ENCODE peak calls at places on chromosome 2, in eight cellular contexts. Z, M, C, F, I, W, E and R are unnamed samples.

GRCh38 chr2:237264480-237265219 is 149.3 kb downstream of the COL6A3 start:
- DNase-seq in Z (no peak), M (no peak), C (no peak), F (no peak), I (no peak), W (no peak), E (peak; percentile 88), R (peak; percentile 37)

GRCh38 chr2:105100064-105100840 is 62.4 kb downstream of the MRPS9 start:
- DNase-seq in Z (no peak), M (no peak), C (no peak), F (no peak), I (no peak), W (no peak), E (no peak), R (no peak)

GRCh38 chr2:31378389-31378788 is 36.2 kb downstream of the XDH start:
- DNase-seq in Z (no peak), M (no peak), C (no peak), F (no peak), I (no peak), W (no peak), E (no peak), R (no peak)

GRCh38 chr2:172233947-172234715 is 131.4 kb upstream of the DLX2 start:
- DNase-seq in Z (no peak), M (no peak), C (no peak), F (no peak), I (no peak), W (no peak), E (no peak), R (no peak)

GRCh38 chr2:15547100-15547499 is 14.0 kb downstream of the NBAS start:
- DNase-seq in Z (no peak), M (no peak), C (peak; percentile 92), F (no peak), I (no peak), W (no peak), E (no peak), R (no peak)

GRCh38 chr2:238684362-238685326 is 163.2 kb upstream of the TWIST2 start:
- DNase-seq in Z (no peak), M (peak; percentile 97), C (no peak), F (no peak), I (no peak), W (peak; percentile 73), E (peak; percentile 99), R (peak; percentile 63)

GRCh38 chr2:207067476-207067875 is 98.3 kb downstream of the KLF7 start:
- DNase-seq in Z (no peak), M (no peak), C (no peak), F (no peak), I (no peak), W (no peak), E (no peak), R (no peak)

GRCh38 chr2:105803337-105803736 is 58.6 kb downstream of the NCK2 start:
- DNase-seq in Z (no peak), M (no peak), C (no peak), F (no peak), I (no peak), W (no peak), E (no peak), R (no peak)

GRCh38 chr2:48756289-48756688 is 765 bp upstream of the LHCGR start:
- DNase-seq in Z (no peak), M (no peak), C (no peak), F (no peak), I (no peak), W (no peak), E (no peak), R (no peak)

GRCh38 chr2:197311521-197312033 is 997 bp upstream of the ANKRD44 start:
- DNase-seq in Z (no peak), M (no peak), C (no peak), F (no peak), I (no peak), W (no peak), E (peak; percentile 24), R (no peak)

GRCh38 chr2:62991605-62992004 is 59.0 kb upstream of the OTX1 start:
- DNase-seq in Z (no peak), M (no peak), C (no peak), F (no peak), I (no peak), W (no peak), E (no peak), R (no peak)

GRCh38 chr2:46335966-46336436 is 38.8 kb downstream of the EPAS1 start:
- DNase-seq in Z (no peak), M (no peak), C (no peak), F (no peak), I (no peak), W (peak; percentile 49), E (no peak), R (no peak)

GRCh38 chr2:166643980-166644379 is 149.9 kb upstream of the SCN7A start:
- DNase-seq in Z (no peak), M (no peak), C (no peak), F (no peak), I (no peak), W (no peak), E (no peak), R (no peak)

GRCh38 chr2:10303634-10304378 is 1.1 kb downstream of the HPCAL1 start:
- DNase-seq in Z (no peak), M (peak; percentile 75), C (no peak), F (peak; percentile 29), I (peak; percentile 79), W (peak; percentile 54), E (peak; percentile 49), R (peak; percentile 70)

GRCh38 chr2:195902857-195903256 is 165.8 kb downstream of the DNAH7 start:
- DNase-seq in Z (no peak), M (no peak), C (no peak), F (no peak), I (no peak), W (no peak), E (no peak), R (no peak)

GRCh38 chr2:196365132-196365531 is 193.8 kb upstream of the STK17B start:
- DNase-seq in Z (no peak), M (no peak), C (no peak), F (no peak), I (no peak), W (no peak), E (no peak), R (no peak)

GRCh38 chr2:173955867-173956266 is 9.3 kb downstream of the SP3 start:
- DNase-seq in Z (no peak), M (no peak), C (no peak), F (no peak), I (no peak), W (no peak), E (no peak), R (no peak)

GRCh38 chr2:236119003-236119402 is 49.2 kb downstream of the GBX2 start:
- DNase-seq in Z (no peak), M (no peak), C (no peak), F (no peak), I (no peak), W (no peak), E (no peak), R (no peak)

GRCh38 chr2:236158969-236159777 is 9.0 kb downstream of the GBX2 start:
- DNase-seq in Z (no peak), M (no peak), C (no peak), F (no peak), I (no peak), W (no peak), E (no peak), R (no peak)

GRCh38 chr2:43039376-43040080 is 186.9 kb downstream of the ZFP36L2 start:
- DNase-seq in Z (no peak), M (no peak), C (no peak), F (peak; percentile 25), I (no peak), W (peak; percentile 18), E (no peak), R (no peak)

GRCh38 chr2:178008636-178009289 is 63.8 kb downstream of the PDE11A start:
- DNase-seq in Z (no peak), M (peak; percentile 26), C (peak; percentile 98), F (no peak), I (peak; percentile 57), W (no peak), E (peak; percentile 15), R (peak; percentile 82)

GRCh38 chr2:240956161-240956934 is 42.1 kb upstream of the SNED1 start:
- DNase-seq in Z (no peak), M (peak; percentile 14), C (peak; percentile 13), F (no peak), I (peak; percentile 54), W (no peak), E (peak; percentile 23), R (no peak)

GRCh38 chr2:204705243-204705971 is 160.1 kb downstream of the PARD3B start:
- DNase-seq in Z (no peak), M (no peak), C (no peak), F (no peak), I (no peak), W (no peak), E (peak; percentile 51), R (no peak)

GRCh38 chr2:43345391-43345813 is 119.0 kb upstream of the ZFP36L2 start:
- DNase-seq in Z (no peak), M (peak; percentile 33), C (no peak), F (no peak), I (no peak), W (no peak), E (no peak), R (peak; percentile 94)

GRCh38 chr2:217652761-217653160 is 350.0 kb downstream of the TNS1 start:
- DNase-seq in Z (no peak), M (peak; percentile 79), C (no peak), F (no peak), I (no peak), W (no peak), E (no peak), R (peak; percentile 40)

GRCh38 chr2:155309483-155309882 is 611.0 kb downstream of the KCNJ3 start:
- DNase-seq in Z (no peak), M (no peak), C (no peak), F (no peak), I (no peak), W (no peak), E (no peak), R (no peak)

GRCh38 chr2:220528180-220528579 is 900.8 kb downstream of the SLC4A3 start:
- DNase-seq in Z (no peak), M (peak; percentile 46), C (no peak), F (no peak), I (no peak), W (no peak), E (peak; percentile 65), R (peak; percentile 50)

GRCh38 chr2:152171733-152172132 is 3.8 kb downstream of the STAM2 start:
- DNase-seq in Z (no peak), M (no peak), C (no peak), F (no peak), I (no peak), W (no peak), E (peak; percentile 25), R (no peak)

GRCh38 chr2:215713393-215713792 is 277.5 kb upstream of the FN1 start:
- DNase-seq in Z (no peak), M (peak; percentile 91), C (no peak), F (no peak), I (no peak), W (no peak), E (peak; percentile 96), R (peak; percentile 76)

GRCh38 chr2:25494626-25495025 is 152.9 kb upstream of the DNMT3A start:
- DNase-seq in Z (no peak), M (peak; percentile 71), C (no peak), F (no peak), I (no peak), W (no peak), E (peak; percentile 58), R (no peak)

GRCh38 chr2:80326214-80326613 is 21.7 kb upstream of the LRRTM1 start:
- DNase-seq in Z (no peak), M (peak; percentile 22), C (peak; percentile 88), F (no peak), I (no peak), W (no peak), E (peak; percentile 40), R (peak; percentile 61)

GRCh38 chr2:204909791-204910190 is 364.5 kb downstream of the PARD3B start:
- DNase-seq in Z (no peak), M (no peak), C (no peak), F (no peak), I (no peak), W (no peak), E (no peak), R (no peak)

GRCh38 chr2:55418512-55419235 is 982 bp downstream of the CCDC88A start:
- DNase-seq in Z (no peak), M (no peak), C (no peak), F (no peak), I (no peak), W (no peak), E (no peak), R (no peak)

GRCh38 chr2:191226196-191226595 is 19.0 kb upstream of the MYO1B start:
- DNase-seq in Z (no peak), M (peak; percentile 56), C (no peak), F (no peak), I (no peak), W (no peak), E (peak; percentile 63), R (peak; percentile 48)